ENCODE peak calls at places on chromosome 2, in four cellular contexts. N is MM.1S; J is effector memory CD4-positive, alpha-beta T cell; U is tibial artery. W is an unnamed sample.
A peak's percentile ranks its signal among the peaks of the same experiment; 100 is the strongest.

GRCh38 chr2:241773511-241774418 is 2.9 kb upstream of the GAL3ST2 start:
- DNase-seq in N (no peak), J (no peak), U (no peak), W (peak; percentile 2)

GRCh38 chr2:45919711-45920111 is 268.2 kb downstream of the PRKCE start:
- DNase-seq in N (no peak), J (no peak), U (no peak), W (no peak)

GRCh38 chr2:25955869-25956535 is 26.3 kb downstream of the KIF3C start:
- DNase-seq in N (no peak), J (no peak), U (no peak), W (no peak)

GRCh38 chr2:27857417-27858172 is 32.6 kb downstream of the RBKS start:
- DNase-seq in N (no peak), J (no peak), U (no peak), W (no peak)

GRCh38 chr2:191690327-191690726 is 12.4 kb downstream of the NABP1 start:
- DNase-seq in N (no peak), J (no peak), U (no peak), W (no peak)

GRCh38 chr2:105539331-105539730 is 140.5 kb upstream of the FHL2 start:
- DNase-seq in N (no peak), J (no peak), U (no peak), W (no peak)

GRCh38 chr2:221415789-221416188 is 156.3 kb downstream of the EPHA4 start:
- DNase-seq in N (no peak), J (no peak), U (no peak), W (no peak)

GRCh38 chr2:17757321-17757720 is 3.4 kb downstream of the GEN1 start:
- DNase-seq in N (no peak), J (no peak), U (no peak), W (no peak)

GRCh38 chr2:119255760-119256573 is 32.3 kb downstream of the STEAP3 start:
- DNase-seq in N (no peak), J (no peak), U (no peak), W (no peak)

GRCh38 chr2:64562148-64562784 is 38.1 kb downstream of the AFTPH start:
- DNase-seq in N (peak; percentile 24), J (no peak), U (no peak), W (no peak)

GRCh38 chr2:64567473-64567872 is 43.3 kb downstream of the AFTPH start:
- DNase-seq in N (no peak), J (no peak), U (no peak), W (no peak)

GRCh38 chr2:64563436-64563938 is 39.4 kb downstream of the AFTPH start:
- DNase-seq in N (no peak), J (no peak), U (no peak), W (no peak)

GRCh38 chr2:64565949-64566705 is 42.0 kb downstream of the AFTPH start:
- DNase-seq in N (no peak), J (no peak), U (no peak), W (no peak)

GRCh38 chr2:64565358-64565757 is 41.2 kb downstream of the AFTPH start:
- DNase-seq in N (no peak), J (no peak), U (no peak), W (no peak)
- H3K4me3 ChIP-seq in N (no peak overlapping the region), J (no peak overlapping the region), U (no peak overlapping the region), W (no peak overlapping the region)

GRCh38 chr2:15242936-15243461 is 318.1 kb downstream of the NBAS start:
- DNase-seq in N (no peak), J (no peak), U (no peak), W (peak; percentile 8)
- H3K4me3 ChIP-seq in N (no peak overlapping the region), J (no peak overlapping the region), U (no peak overlapping the region), W (no peak overlapping the region)

DNA sequence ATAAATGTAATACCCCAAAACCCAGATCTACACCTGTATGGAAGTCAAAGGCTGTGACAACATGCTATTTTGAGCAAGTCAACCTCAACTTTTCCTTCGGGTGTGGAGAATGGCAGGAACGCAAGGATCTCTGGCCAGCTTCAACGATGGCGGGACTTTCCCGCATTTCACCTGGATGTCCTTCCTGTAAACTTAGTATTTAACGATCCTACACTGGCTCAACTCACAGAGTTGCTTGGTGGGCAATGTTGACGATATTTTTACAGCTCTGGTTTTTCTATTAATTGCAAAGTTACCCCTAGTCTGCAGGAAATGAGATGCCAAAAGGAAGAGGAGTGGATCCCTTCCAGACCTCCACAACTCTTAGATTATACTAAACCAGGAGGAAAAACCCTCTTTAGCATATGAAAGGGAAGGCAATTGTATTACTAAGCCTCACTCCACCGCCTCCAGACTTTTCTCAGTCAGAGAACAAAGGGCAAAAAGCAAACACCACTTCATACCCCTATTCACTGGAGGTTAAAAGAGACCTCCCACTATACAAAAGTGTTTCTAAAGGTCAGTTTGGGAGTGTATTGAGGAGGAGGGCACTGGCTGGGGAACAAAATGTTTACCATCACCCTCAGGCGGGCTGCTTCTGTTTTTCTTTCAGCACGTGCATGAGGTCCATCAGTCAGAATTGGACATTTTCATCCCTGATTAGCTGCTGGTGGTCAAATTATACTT is 56.5 kb upstream of the ACVR1 start:
- DNase-seq in N (no peak), J (no peak), U (no peak), W (no peak)
- H3K4me3 ChIP-seq in N (no peak overlapping the region), J (no peak overlapping the region), U (no peak overlapping the region), W (no peak overlapping the region)

GRCh38 chr2:121510857-121511256 is 19.8 kb upstream of the RNU4ATAC start:
- DNase-seq in N (no peak), J (no peak), U (no peak), W (no peak)

GRCh38 chr2:121519153-121519552 is 11.5 kb upstream of the RNU4ATAC start:
- DNase-seq in N (no peak), J (no peak), U (no peak), W (no peak)

DNA sequence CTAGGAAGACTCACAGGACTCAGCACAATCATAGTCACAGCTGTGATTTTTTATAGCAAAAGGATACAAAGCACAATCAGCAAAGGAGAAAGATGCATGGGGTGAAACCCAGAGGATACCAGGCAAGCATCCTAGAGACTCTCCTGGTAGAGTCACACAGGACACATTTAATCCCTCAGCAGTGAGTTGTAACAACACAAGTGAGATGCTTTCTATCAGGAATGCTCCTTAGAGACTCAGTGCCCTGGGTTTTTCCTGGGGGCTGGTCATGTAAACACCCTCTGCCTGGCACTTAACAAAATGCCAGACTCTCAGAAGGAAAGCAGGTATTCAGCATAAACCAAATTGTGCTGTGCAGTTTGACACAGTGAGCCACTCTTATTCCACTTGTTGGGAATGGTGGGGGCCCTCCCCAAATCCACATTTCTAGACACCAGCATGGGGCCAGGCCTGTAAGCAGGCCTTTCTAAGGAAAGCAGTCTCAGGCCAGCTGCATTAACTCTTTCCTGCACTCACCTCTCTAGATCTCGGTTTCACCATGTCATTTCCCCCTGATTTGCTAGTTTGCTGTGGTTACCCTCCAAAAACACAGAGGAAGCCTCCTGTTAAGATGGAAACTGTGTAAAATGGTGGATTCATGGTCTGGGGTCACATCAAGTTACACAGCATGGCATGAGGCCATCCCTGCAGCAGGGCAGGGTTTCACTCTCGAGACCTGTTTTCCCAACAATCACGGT is 16.9 kb upstream of the RNU4ATAC start:
- DNase-seq in N (no peak), J (no peak), U (no peak), W (no peak)
- H3K4me3 ChIP-seq in N (no peak overlapping the region), J (no peak overlapping the region), U (no peak overlapping the region), W (no peak overlapping the region)